ENCODE peak calls at places on chromosomes 13 and 19, in five cellular contexts. U is fibroblast of the aortic adventitia, A is brain microvascular endothelial cell, W is WERI-Rb-1, V is heart left ventricle. D is an unnamed sample.

GRCh38 chr13:99191900-99192399 is 8.7 kb upstream of the UBAC2 start:
- DNase-seq in A (peak), U (peak), V (no peak), W (peak), D (no peak)

GRCh38 chr19:46392252-46392801 is 21.0 kb downstream of the CCDC8 start:
- DNase-seq in W (no peak), U (peak), V (no peak), A (peak), D (no peak)

GRCh38 chr13:27449936-27450828 is at the start of gene MTIF3:
- DNase-seq in A (peak), U (peak), V (peak), W (peak), D (peak)

GRCh38 chr13:25943081-25943480 is 108.7 kb downstream of the SHISA2 start:
- DNase-seq in V (no peak), U (no peak), A (no peak), W (no peak), D (no peak)

GRCh38 chr13:109400192-109400591 is 386.2 kb downstream of the IRS2 start:
- DNase-seq in A (no peak), U (no peak), W (no peak), V (no peak), D (no peak)

GRCh38 chr19:13143135-13143534 is 7.0 kb downstream of the STX10 start:
- DNase-seq in W (no peak), A (peak), V (no peak), U (peak), D (no peak)

GRCh38 chr19:18895828-18896341 is at the start of gene CERS1:
- DNase-seq in U (no peak), V (no peak), W (peak), A (no peak), D (no peak)

GRCh38 chr19:798415-799075 is 1.3 kb downstream of the PTBP1 start:
- DNase-seq in A (no peak), W (no peak), U (peak), V (peak), D (no peak)

GRCh38 chr13:75196112-75196855 is 285.7 kb downstream of the TBC1D4 start:
- DNase-seq in V (no peak), A (peak), W (no peak), U (no peak), D (no peak)

GRCh38 chr13:103312467-103312866 is 246.2 kb upstream of the SLC10A2 start:
- DNase-seq in A (no peak), W (no peak), V (no peak), U (no peak), D (no peak)
- H3K4me3 ChIP-seq in A (no peak), W (no peak), V (no peak), U (no peak), D (no peak)

DNA sequence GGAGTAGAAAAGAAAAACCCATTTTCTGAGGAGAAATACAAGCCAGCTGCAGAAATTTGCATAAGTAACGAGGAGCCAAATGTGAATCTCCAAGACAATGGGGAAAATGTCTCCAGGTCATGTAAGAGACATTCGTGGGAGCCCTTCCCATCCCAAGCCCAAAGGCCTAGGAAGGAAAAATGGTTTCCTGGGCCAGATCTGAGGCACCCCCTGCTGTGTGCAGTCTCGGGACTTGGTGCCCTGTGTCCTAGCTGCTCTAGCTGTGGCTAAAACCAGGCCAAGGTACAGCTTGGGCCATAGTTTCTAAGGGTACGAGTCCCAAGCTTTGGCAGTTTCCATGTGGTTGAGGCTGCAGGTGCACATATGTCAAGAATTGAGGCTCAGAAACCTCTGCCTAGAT is 444.9 kb downstream of the PCDH20 start:
- DNase-seq in U (no peak), W (no peak), V (no peak), A (no peak), D (no peak)
- TF ChIP-seq CTCF in U (no peak), W (no peak), V (no peak), A (no peak), D (no peak)

GRCh38 chr13:111413407-111414187 is 93.2 kb downstream of the TEX29 start:
- DNase-seq in W (no peak), V (no peak), A (no peak), U (no peak), D (no peak)
- H3K4me3 ChIP-seq in W (no peak), V (no peak), A (no peak), U (no peak), D (no peak)

GRCh38 chr19:34712606-34713261 is 21.3 kb upstream of the ZNF181 start:
- DNase-seq in W (peak), V (peak), U (peak), A (peak), D (peak)
- TF ChIP-seq CTCF in W (peak), V (peak), U (peak), A (peak), D (peak)

GRCh38 chr19:10518444-10519361 is 1.5 kb upstream of the S1PR5 start:
- DNase-seq in A (no peak), U (no peak), V (no peak), W (no peak), D (no peak)

GRCh38 chr19:10516064-10516385 is 1.2 kb downstream of the S1PR5 start:
- DNase-seq in W (no peak), A (no peak), V (no peak), U (no peak), D (no peak)

GRCh38 chr19:10517760-10518443 is 655 bp upstream of the S1PR5 start:
- DNase-seq in V (no peak), A (peak), W (no peak), U (no peak), D (no peak)

GRCh38 chr19:10516671-10517286 is 468 bp downstream of the S1PR5 start:
- DNase-seq in U (no peak), W (no peak), V (no peak), A (peak), D (no peak)

GRCh38 chr19:10517361-10517759 is at the start of gene S1PR5:
- DNase-seq in W (no peak), U (no peak), A (no peak), V (no peak), D (no peak)
- H3K4me3 ChIP-seq in W (no peak), U (peak), A (peak), V (peak), D (no peak)